ENCODE peak calls at places on chromosomes 3 and 15, in four cellular contexts. K, O, C and E are unnamed samples.

GRCh38 chr3:50192689-50193141 is 1.3 kb downstream of the GNAT1 start:
- DNase-seq in K (peak), O (peak), C (peak), E (peak)

GRCh38 chr3:136699271-136699828 is 52.8 kb downstream of the STAG1 start:
- DNase-seq in K (no peak), O (no peak), C (no peak), E (no peak)

GRCh38 chr3:40494698-40495097 is 11.1 kb upstream of the ZNF620 start:
- DNase-seq in K (no peak), O (no peak), C (no peak), E (no peak)

GRCh38 chr3:17954801-17955200 is 212.4 kb upstream of the TBC1D5 start:
- DNase-seq in K (no peak), O (no peak), C (no peak), E (peak)

GRCh38 chr15:45921376-45921775 is 286.5 kb downstream of the SQOR start:
- DNase-seq in K (no peak), O (peak), C (no peak), E (no peak)

GRCh38 chr3:81769271-81769670 is 7.8 kb upstream of the GBE1 start:
- DNase-seq in K (no peak), O (no peak), C (no peak), E (no peak)

GRCh38 chr3:194346035-194346434 is 5.1 kb downstream of the CPN2 start:
- DNase-seq in K (no peak), O (no peak), C (no peak), E (no peak)

GRCh38 chr3:156483961-156484787 is 70.7 kb downstream of the SSR3 start:
- DNase-seq in K (no peak), O (no peak), C (peak), E (no peak)

GRCh38 chr3:182959474-182960350 is 20.6 kb downstream of the DCUN1D1 start:
- DNase-seq in K (no peak), O (no peak), C (no peak), E (no peak)

GRCh38 chr3:74302274-74302673 is 312.2 kb downstream of the CNTN3 start:
- DNase-seq in K (no peak), O (no peak), C (no peak), E (no peak)

GRCh38 chr3:98967758-98968157 is 66.3 kb upstream of the DCBLD2 start:
- DNase-seq in K (no peak), O (no peak), C (no peak), E (no peak)

GRCh38 chr3:114057011-114057347 is 442 bp downstream of the QTRT2 start:
- DNase-seq in K (no peak), O (no peak), C (no peak), E (no peak)

GRCh38 chr3:126315916-126316514 is 41.2 kb downstream of the KLF15 start:
- DNase-seq in K (no peak), O (no peak), C (no peak), E (no peak)

GRCh38 chr3:120113128-120114116 is 19.2 kb upstream of the GSK3B start:
- DNase-seq in K (no peak), O (no peak), C (no peak), E (no peak)

GRCh38 chr15:78162038-78162437 is 12.9 kb downstream of the IDH3A start:
- DNase-seq in K (no peak), O (no peak), C (no peak), E (no peak)

GRCh38 chr3:74693216-74693615 is 78.8 kb upstream of the CNTN3 start:
- DNase-seq in K (no peak), O (no peak), C (no peak), E (no peak)

GRCh38 chr15:101022876-101023275 is 103.7 kb downstream of the LRRK1 start:
- DNase-seq in K (no peak), O (no peak), C (no peak), E (no peak)

GRCh38 chr3:119469378-119470189 is 821 bp downstream of the POGLUT1 start:
- DNase-seq in K (peak), O (no peak), C (peak), E (no peak)

GRCh38 chr3:38247366-38248035 is 18.1 kb upstream of the SLC22A13 start:
- DNase-seq in K (no peak), O (peak), C (no peak), E (no peak)

GRCh38 chr3:2477635-2478034 is 379.0 kb downstream of the CNTN4 start:
- DNase-seq in K (no peak), O (no peak), C (no peak), E (no peak)

GRCh38 chr3:86937306-86937791 is 53.6 kb downstream of the VGLL3 start:
- DNase-seq in K (no peak), O (no peak), C (no peak), E (no peak)

GRCh38 chr15:25674948-25675347 is 188.2 kb downstream of the ATP10A start:
- DNase-seq in K (no peak), O (no peak), C (no peak), E (no peak)

GRCh38 chr3:128081226-128081625 is 29.0 kb downstream of the SEC61A1 start:
- DNase-seq in K (no peak), O (no peak), C (no peak), E (no peak)

GRCh38 chr3:190497809-190498208 is 16.1 kb upstream of the IL1RAP start:
- DNase-seq in K (no peak), O (no peak), C (no peak), E (no peak)

GRCh38 chr15:66293085-66293418 is 316 bp upstream of the DIS3L start:
- DNase-seq in K (no peak), O (no peak), C (no peak), E (no peak)

GRCh38 chr3:2656806-2657205 is 453.4 kb downstream of the IL5RA start:
- DNase-seq in K (no peak), O (no peak), C (no peak), E (no peak)

GRCh38 chr3:73549071-73549600 is 75.6 kb downstream of the PDZRN3 start:
- DNase-seq in K (no peak), O (no peak), C (no peak), E (no peak)

GRCh38 chr3:41276191-41276590 is 76.9 kb downstream of the CTNNB1 start:
- DNase-seq in K (no peak), O (no peak), C (no peak), E (no peak)

GRCh38 chr15:24955549-24955929 is 752 bp downstream of the SNRPN start:
- DNase-seq in K (no peak), O (no peak), C (no peak), E (no peak)

GRCh38 chr3:146502887-146503458 is 33.6 kb upstream of the PLSCR2 start:
- DNase-seq in K (no peak), O (no peak), C (no peak), E (no peak)

GRCh38 chr3:172126741-172127140 is 87.4 kb downstream of the FNDC3B start:
- DNase-seq in K (no peak), O (no peak), C (no peak), E (no peak)

GRCh38 chr3:66478923-66479322 is 21.9 kb downstream of the LRIG1 start:
- DNase-seq in K (no peak), O (no peak), C (no peak), E (no peak)

GRCh38 chr3:66482005-66482404 is 18.8 kb downstream of the LRIG1 start:
- DNase-seq in K (no peak), O (no peak), C (no peak), E (no peak)

GRCh38 chr3:66479532-66479947 is 21.3 kb downstream of the LRIG1 start:
- DNase-seq in K (no peak), O (no peak), C (no peak), E (no peak)

GRCh38 chr3:66481071-66482001 is 19.5 kb downstream of the LRIG1 start:
- DNase-seq in K (no peak), O (peak), C (no peak), E (no peak)

GRCh38 chr3:66480666-66481065 is 20.2 kb downstream of the LRIG1 start:
- DNase-seq in K (no peak), O (peak), C (peak), E (no peak)
- TF ChIP-seq TCF7 in K (no peak), O (no peak), C (no peak), E (no peak)

DNA sequence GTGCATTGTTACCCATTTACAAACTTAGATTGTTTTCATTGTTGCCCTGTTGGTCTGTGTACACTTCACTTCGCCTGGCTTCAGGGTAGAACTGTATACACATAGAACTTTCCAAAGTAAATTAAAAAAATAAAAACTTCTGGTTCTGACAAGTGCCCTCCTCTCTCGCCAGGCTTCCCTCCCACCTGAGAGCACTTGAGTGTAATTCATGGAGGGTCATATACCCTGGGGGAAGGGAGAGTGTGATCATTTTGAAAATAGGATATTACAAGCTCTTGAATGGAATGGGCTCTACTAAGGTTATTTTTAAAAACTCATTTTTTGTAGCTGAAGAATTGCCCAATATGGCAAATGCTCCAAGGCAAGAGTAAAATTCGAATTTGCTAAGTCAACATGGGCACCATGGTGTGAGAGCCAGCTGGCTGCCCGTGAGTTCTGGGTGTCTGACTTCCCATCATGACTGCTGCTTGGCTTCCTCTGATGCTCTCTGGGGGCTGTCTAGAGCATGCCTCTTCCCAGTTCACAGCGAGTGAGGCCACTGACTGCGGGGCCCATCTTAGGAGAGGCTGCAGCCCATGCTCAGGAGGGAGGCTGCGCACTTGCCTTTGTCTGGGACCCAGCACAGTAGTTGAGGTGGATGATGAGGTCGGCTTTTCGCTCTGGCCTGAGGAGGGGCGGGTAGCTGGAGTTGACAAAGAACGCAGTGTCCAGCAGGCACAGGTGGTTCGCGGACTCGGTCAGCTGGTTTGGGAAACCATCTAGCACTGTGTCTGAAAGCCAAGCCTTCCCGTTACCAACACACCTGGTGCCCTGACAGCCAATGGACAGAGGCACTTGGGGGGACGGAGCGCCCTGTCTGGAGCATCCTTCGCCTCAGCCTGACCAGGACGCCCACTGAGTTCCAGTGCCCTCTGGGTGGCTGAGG is 13.1 kb upstream of the EHD4 start:
- DNase-seq in K (no peak), O (no peak), C (no peak), E (no peak)
- TF ChIP-seq TCF7 in K (no peak), O (no peak), C (no peak), E (no peak)

GRCh38 chr3:32832193-32832592 is 14.4 kb downstream of the TRIM71 start:
- DNase-seq in K (no peak), O (no peak), C (no peak), E (no peak)
- TF ChIP-seq TCF7 in K (no peak), O (no peak), C (no peak), E (no peak)

GRCh38 chr15:62958528-62958927 is 84.0 kb upstream of the TPM1 start:
- DNase-seq in K (no peak), O (no peak), C (no peak), E (no peak)
- TF ChIP-seq TCF7 in K (no peak), O (no peak), C (no peak), E (no peak)

DNA sequence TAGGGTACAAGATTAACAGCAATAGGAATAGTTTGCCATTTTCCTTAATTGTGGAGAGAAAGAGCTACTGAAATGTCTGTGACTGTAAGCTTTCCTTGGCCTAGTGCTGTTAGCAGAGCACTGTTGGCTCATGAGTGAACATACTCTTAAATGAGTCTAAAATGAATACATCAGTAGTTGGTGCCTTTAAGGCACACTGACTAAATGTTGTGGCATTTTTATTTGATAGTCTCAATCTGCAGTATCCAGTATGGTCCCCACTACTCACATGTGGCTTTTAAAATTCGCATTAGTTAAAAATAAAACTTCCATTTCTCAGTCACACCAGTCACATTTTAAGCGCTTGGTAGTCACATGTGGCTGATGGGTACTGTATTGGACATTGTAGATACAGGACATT is 28.2 kb downstream of the CHD2 start:
- DNase-seq in K (no peak), O (no peak), C (no peak), E (no peak)
- TF ChIP-seq TCF7 in K (no peak), O (no peak), C (no peak), E (no peak)

GRCh38 chr3:129940086-129940485 is 34.4 kb upstream of the TRH start:
- DNase-seq in K (no peak), O (no peak), C (no peak), E (no peak)

GRCh38 chr3:129936757-129937156 is 37.8 kb upstream of the TRH start:
- DNase-seq in K (no peak), O (peak), C (no peak), E (no peak)

GRCh38 chr3:129938140-129938930 is 36.2 kb upstream of the TRH start:
- DNase-seq in K (no peak), O (no peak), C (no peak), E (no peak)

GRCh38 chr3:129934234-129935123 is 40.0 kb upstream of the TRH start:
- DNase-seq in K (peak), O (peak), C (no peak), E (peak)

GRCh38 chr3:129937717-129938116 is 36.8 kb upstream of the TRH start:
- DNase-seq in K (no peak), O (peak), C (no peak), E (peak)
- TF ChIP-seq TCF7 in K (no peak), O (no peak), C (no peak), E (no peak)

GRCh38 chr3:53072653-53073552 is 27.0 kb upstream of the SFMBT1 start:
- DNase-seq in K (peak), O (peak), C (peak), E (peak)

GRCh38 chr3:53073553-53074365 is 27.9 kb upstream of the SFMBT1 start:
- DNase-seq in K (no peak), O (no peak), C (no peak), E (peak)

GRCh38 chr3:53074761-53075742 is 29.2 kb upstream of the SFMBT1 start:
- DNase-seq in K (no peak), O (no peak), C (no peak), E (peak)

GRCh38 chr3:53075743-53076140 is 29.9 kb upstream of the SFMBT1 start:
- DNase-seq in K (no peak), O (no peak), C (no peak), E (peak)

DNA sequence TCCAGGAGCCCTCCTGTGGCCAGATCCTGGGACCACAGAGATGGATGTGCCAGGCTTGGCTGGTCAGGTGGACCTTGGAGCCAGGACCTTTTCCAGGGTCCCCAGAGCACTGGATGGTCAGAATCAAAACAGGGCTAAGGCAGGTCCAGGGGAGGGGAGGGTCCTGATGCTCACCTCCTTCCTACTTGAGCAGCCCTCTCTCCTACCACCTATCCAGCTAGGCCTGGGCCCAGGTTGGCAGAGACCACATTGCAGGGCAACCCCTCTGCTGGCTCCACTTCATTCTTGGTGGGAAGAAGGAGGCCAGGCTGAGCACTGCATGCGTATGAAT is 28.5 kb upstream of the SFMBT1 start:
- DNase-seq in K (no peak), O (no peak), C (no peak), E (peak)
- TF ChIP-seq TCF7 in K (no peak), O (no peak), C (no peak), E (no peak)

DNA sequence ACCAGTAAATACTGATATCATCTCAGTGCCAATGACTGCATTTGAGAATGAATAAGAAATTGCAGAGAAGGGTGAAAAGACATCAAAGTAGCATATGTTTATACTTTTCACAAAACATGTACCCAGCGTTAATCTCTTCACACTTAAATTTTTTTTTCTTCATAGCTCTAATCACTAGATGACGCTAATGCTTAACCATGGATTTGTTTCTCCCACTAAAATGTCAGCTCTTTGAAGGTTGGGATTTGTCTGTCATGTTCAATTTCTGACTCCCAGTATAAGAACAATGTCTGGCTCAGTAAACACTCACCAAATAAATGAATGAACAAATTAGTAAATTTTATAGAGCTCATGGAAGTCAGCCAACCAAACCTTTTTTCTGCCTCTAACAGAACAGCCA is 78.3 kb upstream of the LMCD1 start:
- DNase-seq in K (no peak), O (no peak), C (no peak), E (no peak)
- TF ChIP-seq TCF7 in K (no peak), O (no peak), C (no peak), E (no peak)

GRCh38 chr15:84598250-84598649 is 2.6 kb upstream of the ZSCAN2 start:
- DNase-seq in K (no peak), O (no peak), C (no peak), E (no peak)
- TF ChIP-seq TCF7 in K (no peak), O (no peak), C (no peak), E (no peak)